ENCODE peak calls at places on chromosomes 2 and 18, in nine cellular contexts. One of them, this sample, is unnamed.

GRCh38 chr2:174771631-174772491 is 7.6 kb upstream of the CHRNA1 start:
- DNase-seq in H1: peak
- DNase-seq in sigmoid colon: peak
- DNase-seq in upper lobe of left lung: no peak
- DNase-seq in A549: peak
- DNase-seq in ovary: peak
- DNase-seq in stomach: peak
- DNase-seq in SK-N-SH: peak
- DNase-seq in transverse colon: peak
- DNase-seq in this sample: peak

GRCh38 chr2:189002079-189002478 is 27.9 kb downstream of the COL3A1 start:
- DNase-seq in transverse colon: no peak
- DNase-seq in SK-N-SH: no peak
- DNase-seq in sigmoid colon: no peak
- DNase-seq in ovary: no peak
- DNase-seq in stomach: no peak
- DNase-seq in H1: no peak
- DNase-seq in A549: peak
- DNase-seq in upper lobe of left lung: no peak
- DNase-seq in this sample: no peak

GRCh38 chr2:85248741-85249524 is 78.9 kb downstream of the TGOLN2 start:
- DNase-seq in transverse colon: peak
- DNase-seq in sigmoid colon: no peak
- DNase-seq in upper lobe of left lung: no peak
- DNase-seq in A549: no peak
- DNase-seq in SK-N-SH: no peak
- DNase-seq in stomach: no peak
- DNase-seq in ovary: no peak
- DNase-seq in H1: no peak
- DNase-seq in this sample: no peak

GRCh38 chr2:151762694-151763093 is 28.4 kb upstream of the NEB start:
- DNase-seq in H1: no peak
- DNase-seq in transverse colon: no peak
- DNase-seq in SK-N-SH: peak
- DNase-seq in upper lobe of left lung: no peak
- DNase-seq in A549: no peak
- DNase-seq in ovary: no peak
- DNase-seq in sigmoid colon: no peak
- DNase-seq in stomach: no peak
- DNase-seq in this sample: no peak

GRCh38 chr2:46001290-46001689 is 295.9 kb upstream of the EPAS1 start:
- DNase-seq in A549: no peak
- DNase-seq in H1: no peak
- DNase-seq in ovary: no peak
- DNase-seq in sigmoid colon: no peak
- DNase-seq in transverse colon: no peak
- DNase-seq in upper lobe of left lung: no peak
- DNase-seq in SK-N-SH: no peak
- DNase-seq in stomach: no peak
- DNase-seq in this sample: no peak

GRCh38 chr2:33214436-33214835 is 262.0 kb upstream of the RASGRP3 start:
- DNase-seq in ovary: no peak
- DNase-seq in SK-N-SH: no peak
- DNase-seq in H1: no peak
- DNase-seq in transverse colon: no peak
- DNase-seq in sigmoid colon: no peak
- DNase-seq in A549: no peak
- DNase-seq in stomach: peak
- DNase-seq in upper lobe of left lung: no peak
- DNase-seq in this sample: no peak

GRCh38 chr18:44731866-44732555 is 51.3 kb downstream of the SETBP1 start:
- DNase-seq in transverse colon: no peak
- DNase-seq in H1: no peak
- DNase-seq in SK-N-SH: no peak
- DNase-seq in A549: no peak
- DNase-seq in upper lobe of left lung: no peak
- DNase-seq in stomach: no peak
- DNase-seq in sigmoid colon: no peak
- DNase-seq in ovary: no peak
- DNase-seq in this sample: no peak

GRCh38 chr2:234494361-234495075 is 2.4 kb downstream of the ARL4C start:
- DNase-seq in H1: no peak
- DNase-seq in stomach: peak
- DNase-seq in A549: peak
- DNase-seq in sigmoid colon: peak
- DNase-seq in transverse colon: no peak
- DNase-seq in upper lobe of left lung: no peak
- DNase-seq in SK-N-SH: no peak
- DNase-seq in ovary: no peak
- DNase-seq in this sample: no peak

GRCh38 chr2:126802316-126802715 is 96.4 kb upstream of the TEX51 start:
- DNase-seq in stomach: no peak
- DNase-seq in transverse colon: no peak
- DNase-seq in upper lobe of left lung: no peak
- DNase-seq in ovary: no peak
- DNase-seq in SK-N-SH: no peak
- DNase-seq in H1: no peak
- DNase-seq in A549: no peak
- DNase-seq in sigmoid colon: peak
- DNase-seq in this sample: no peak

GRCh38 chr2:178865121-178865520 is 57.9 kb upstream of the TTN start:
- DNase-seq in stomach: no peak
- DNase-seq in sigmoid colon: no peak
- DNase-seq in A549: no peak
- DNase-seq in H1: no peak
- DNase-seq in upper lobe of left lung: no peak
- DNase-seq in transverse colon: no peak
- DNase-seq in ovary: no peak
- DNase-seq in SK-N-SH: no peak
- DNase-seq in this sample: no peak

GRCh38 chr2:175709248-175709647 is 292.8 kb downstream of the LNPK start:
- DNase-seq in stomach: no peak
- DNase-seq in sigmoid colon: no peak
- DNase-seq in upper lobe of left lung: no peak
- DNase-seq in A549: no peak
- DNase-seq in SK-N-SH: no peak
- DNase-seq in ovary: no peak
- DNase-seq in transverse colon: no peak
- DNase-seq in H1: no peak
- DNase-seq in this sample: no peak

GRCh38 chr18:78403371-78403770 is 576.2 kb upstream of the SALL3 start:
- DNase-seq in sigmoid colon: no peak
- DNase-seq in stomach: no peak
- DNase-seq in transverse colon: no peak
- DNase-seq in ovary: no peak
- DNase-seq in H1: no peak
- DNase-seq in upper lobe of left lung: no peak
- DNase-seq in A549: no peak
- DNase-seq in SK-N-SH: no peak
- DNase-seq in this sample: no peak

GRCh38 chr2:30165050-30165520 is 18.3 kb downstream of the YPEL5 start:
- DNase-seq in A549: peak
- DNase-seq in sigmoid colon: no peak
- DNase-seq in transverse colon: peak
- DNase-seq in upper lobe of left lung: no peak
- DNase-seq in SK-N-SH: peak
- DNase-seq in stomach: peak
- DNase-seq in ovary: peak
- DNase-seq in H1: peak
- DNase-seq in this sample: peak

GRCh38 chr2:234787114-234787513 is 164.7 kb upstream of the SH3BP4 start:
- DNase-seq in upper lobe of left lung: no peak
- DNase-seq in H1: no peak
- DNase-seq in stomach: no peak
- DNase-seq in ovary: no peak
- DNase-seq in transverse colon: no peak
- DNase-seq in sigmoid colon: no peak
- DNase-seq in A549: no peak
- DNase-seq in SK-N-SH: no peak
- DNase-seq in this sample: no peak

GRCh38 chr2:167335627-167336026 is 447.3 kb downstream of the XIRP2 start:
- DNase-seq in stomach: no peak
- DNase-seq in sigmoid colon: no peak
- DNase-seq in A549: no peak
- DNase-seq in upper lobe of left lung: no peak
- DNase-seq in ovary: no peak
- DNase-seq in H1: no peak
- DNase-seq in SK-N-SH: no peak
- DNase-seq in transverse colon: no peak
- DNase-seq in this sample: no peak

GRCh38 chr2:43075054-43075593 is 151.3 kb downstream of the ZFP36L2 start:
- DNase-seq in A549: no peak
- DNase-seq in H1: no peak
- DNase-seq in sigmoid colon: peak
- DNase-seq in transverse colon: peak
- DNase-seq in stomach: peak
- DNase-seq in ovary: peak
- DNase-seq in upper lobe of left lung: no peak
- DNase-seq in SK-N-SH: peak
- DNase-seq in this sample: peak

GRCh38 chr2:155547571-155547970 is 785.0 kb downstream of the NR4A2 start:
- DNase-seq in sigmoid colon: no peak
- DNase-seq in SK-N-SH: no peak
- DNase-seq in H1: no peak
- DNase-seq in upper lobe of left lung: no peak
- DNase-seq in A549: no peak
- DNase-seq in transverse colon: no peak
- DNase-seq in ovary: no peak
- DNase-seq in stomach: no peak
- DNase-seq in this sample: no peak
- H3K4me3 ChIP-seq in sigmoid colon: peak
- H3K4me3 ChIP-seq in SK-N-SH: no peak
- H3K4me3 ChIP-seq in H1: no peak
- H3K4me3 ChIP-seq in upper lobe of left lung: no peak
- H3K4me3 ChIP-seq in A549: no peak
- H3K4me3 ChIP-seq in transverse colon: no peak
- H3K4me3 ChIP-seq in ovary: no peak
- H3K4me3 ChIP-seq in stomach: no peak
- H3K4me3 ChIP-seq in this sample: peak

GRCh38 chr18:32383040-32383819 is 87.5 kb downstream of the GAREM1 start:
- DNase-seq in SK-N-SH: no peak
- DNase-seq in H1: no peak
- DNase-seq in upper lobe of left lung: no peak
- DNase-seq in transverse colon: no peak
- DNase-seq in sigmoid colon: no peak
- DNase-seq in stomach: no peak
- DNase-seq in A549: peak
- DNase-seq in ovary: no peak
- DNase-seq in this sample: no peak
- TF ChIP-seq EP300 in SK-N-SH: no peak
- TF ChIP-seq EP300 in H1: no peak
- TF ChIP-seq EP300 in upper lobe of left lung: no peak
- TF ChIP-seq EP300 in transverse colon: no peak
- TF ChIP-seq EP300 in sigmoid colon: no peak
- TF ChIP-seq EP300 in stomach: no peak
- TF ChIP-seq EP300 in A549: peak
- TF ChIP-seq EP300 in ovary: no peak
- TF ChIP-seq EP300 in this sample: peak

GRCh38 chr18:55302337-55302833 is 285.6 kb downstream of the TCF4 start:
- DNase-seq in ovary: no peak
- DNase-seq in transverse colon: no peak
- DNase-seq in sigmoid colon: no peak
- DNase-seq in stomach: no peak
- DNase-seq in upper lobe of left lung: peak
- DNase-seq in A549: no peak
- DNase-seq in H1: no peak
- DNase-seq in SK-N-SH: peak
- DNase-seq in this sample: no peak
- H3K4me3 ChIP-seq in ovary: peak
- H3K4me3 ChIP-seq in transverse colon: peak
- H3K4me3 ChIP-seq in sigmoid colon: peak
- H3K4me3 ChIP-seq in stomach: no peak
- H3K4me3 ChIP-seq in upper lobe of left lung: no peak
- H3K4me3 ChIP-seq in A549: no peak
- H3K4me3 ChIP-seq in H1: no peak
- H3K4me3 ChIP-seq in SK-N-SH: peak
- H3K4me3 ChIP-seq in this sample: no peak

GRCh38 chr2:5766051-5766450 is 73.9 kb downstream of the SOX11 start:
- DNase-seq in upper lobe of left lung: no peak
- DNase-seq in SK-N-SH: no peak
- DNase-seq in H1: no peak
- DNase-seq in ovary: no peak
- DNase-seq in sigmoid colon: no peak
- DNase-seq in transverse colon: no peak
- DNase-seq in A549: no peak
- DNase-seq in stomach: no peak
- DNase-seq in this sample: no peak
- TF ChIP-seq EP300 in upper lobe of left lung: no peak
- TF ChIP-seq EP300 in SK-N-SH: no peak
- TF ChIP-seq EP300 in H1: no peak
- TF ChIP-seq EP300 in ovary: no peak
- TF ChIP-seq EP300 in sigmoid colon: no peak
- TF ChIP-seq EP300 in transverse colon: no peak
- TF ChIP-seq EP300 in A549: no peak
- TF ChIP-seq EP300 in stomach: no peak
- TF ChIP-seq EP300 in this sample: no peak

DNA sequence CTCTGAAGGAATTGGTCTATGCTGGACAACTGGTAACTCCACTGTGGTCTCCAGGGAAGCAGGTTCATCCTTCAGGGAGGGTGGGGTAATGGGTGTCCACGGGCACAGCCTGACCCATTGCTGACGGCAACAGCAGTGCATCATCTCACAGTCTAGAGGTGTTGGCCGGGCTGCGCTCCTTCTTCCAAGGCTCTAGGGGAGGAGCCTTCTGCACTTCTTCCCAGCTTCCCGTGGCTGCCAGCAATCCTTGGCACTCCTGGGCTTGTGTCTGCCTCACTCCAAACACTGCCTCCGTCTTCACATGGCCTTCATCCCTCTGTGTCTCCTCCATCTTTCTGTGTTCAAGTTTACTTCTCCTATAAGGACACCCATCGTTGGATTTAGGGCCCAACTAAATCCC is 166.2 kb downstream of the CTIF start:
- DNase-seq in ovary: no peak
- DNase-seq in stomach: no peak
- DNase-seq in sigmoid colon: no peak
- DNase-seq in upper lobe of left lung: no peak
- DNase-seq in H1: no peak
- DNase-seq in SK-N-SH: no peak
- DNase-seq in A549: no peak
- DNase-seq in transverse colon: no peak
- DNase-seq in this sample: no peak
- H3K4me3 ChIP-seq in ovary: no peak
- H3K4me3 ChIP-seq in stomach: no peak
- H3K4me3 ChIP-seq in sigmoid colon: no peak
- H3K4me3 ChIP-seq in upper lobe of left lung: no peak
- H3K4me3 ChIP-seq in H1: no peak
- H3K4me3 ChIP-seq in SK-N-SH: no peak
- H3K4me3 ChIP-seq in A549: no peak
- H3K4me3 ChIP-seq in transverse colon: no peak
- H3K4me3 ChIP-seq in this sample: no peak

DNA sequence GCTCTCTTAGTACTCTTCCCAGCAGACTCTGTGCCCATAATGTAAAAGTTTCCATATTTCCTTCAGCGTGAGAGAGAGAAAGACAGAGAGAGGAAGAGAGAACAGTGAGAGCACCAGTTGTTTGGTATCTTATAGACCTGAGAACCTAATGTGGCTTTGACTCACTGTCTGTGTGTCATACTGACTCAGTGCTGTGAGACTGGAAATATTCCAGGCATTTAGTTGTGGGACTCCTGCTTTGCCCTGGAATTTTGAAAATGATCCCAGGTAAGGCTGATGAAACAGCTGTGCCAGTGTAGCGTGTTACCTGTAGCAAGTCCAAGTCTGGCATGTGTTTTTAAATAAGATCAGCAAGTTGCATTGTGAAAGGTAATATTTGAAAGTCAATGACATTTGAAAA is 87.9 kb upstream of the KCNH7 start:
- DNase-seq in H1: no peak
- DNase-seq in transverse colon: no peak
- DNase-seq in stomach: no peak
- DNase-seq in A549: peak
- DNase-seq in SK-N-SH: no peak
- DNase-seq in upper lobe of left lung: no peak
- DNase-seq in ovary: no peak
- DNase-seq in sigmoid colon: no peak
- DNase-seq in this sample: no peak
- TF ChIP-seq EP300 in H1: no peak
- TF ChIP-seq EP300 in transverse colon: no peak
- TF ChIP-seq EP300 in stomach: no peak
- TF ChIP-seq EP300 in A549: peak
- TF ChIP-seq EP300 in SK-N-SH: no peak
- TF ChIP-seq EP300 in upper lobe of left lung: no peak
- TF ChIP-seq EP300 in ovary: no peak
- TF ChIP-seq EP300 in sigmoid colon: no peak
- TF ChIP-seq EP300 in this sample: no peak

This sample was measured in tibial nerve.